ENCODE peak calls at places on chromosomes 13 and 19, in four cellular contexts. V, Y, L and T are unnamed samples.

GRCh38 chr13:93201992-93202558 is 24.5 kb upstream of the GPC6 start:
- DNase-seq in V (no peak), Y (no peak), L (no peak), T (no peak)

GRCh38 chr19:55304279-55304978 is 20.6 kb downstream of the BRSK1 start:
- DNase-seq in V (peak; percentile 30), Y (no peak), L (no peak), T (no peak)

GRCh38 chr13:27619711-27620376 is 485 bp downstream of the LNX2 start:
- DNase-seq in V (no peak), Y (peak; percentile 11), L (peak; percentile 58), T (no peak)

GRCh38 chr13:104357174-104357573 is 1291.0 kb upstream of the SLC10A2 start:
- DNase-seq in V (no peak), Y (peak; percentile 73), L (no peak), T (no peak)

GRCh38 chr19:5142725-5143097 is 173.8 kb downstream of the KDM4B start:
- DNase-seq in V (no peak), Y (no peak), L (no peak), T (no peak)

GRCh38 chr19:640156-640548 is 473 bp downstream of the FGF22 start:
- DNase-seq in V (no peak), Y (no peak), L (no peak), T (no peak)

GRCh38 chr19:41994994-41995958 is 1.2 kb upstream of the ATP1A3 start:
- DNase-seq in V (no peak), Y (no peak), L (no peak), T (no peak)

GRCh38 chr19:28960986-28961705 is 251.8 kb downstream of the UQCRFS1 start:
- DNase-seq in V (no peak), Y (no peak), L (no peak), T (no peak)

GRCh38 chr13:24623141-24623665 is 57.0 kb upstream of the ATP12A start:
- DNase-seq in V (no peak), Y (no peak), L (no peak), T (no peak)

GRCh38 chr13:113981611-113982295 is 7.9 kb upstream of the C13orf46 start:
- DNase-seq in V (no peak), Y (no peak), L (peak; percentile 15), T (no peak)

GRCh38 chr13:83620535-83621220 is 261.6 kb downstream of the SLITRK1 start:
- DNase-seq in V (no peak), Y (peak; percentile 36), L (no peak), T (no peak)

GRCh38 chr13:30071890-30072817 is 221.7 kb upstream of the UBL3 start:
- DNase-seq in V (peak; percentile 97), Y (no peak), L (no peak), T (no peak)

GRCh38 chr19:50909240-50910070 is 1.7 kb downstream of the KLK4 start:
- DNase-seq in V (peak; percentile 69), Y (no peak), L (no peak), T (no peak)

GRCh38 chr13:109381546-109382180 is 404.7 kb downstream of the IRS2 start:
- DNase-seq in V (no peak), Y (peak; percentile 88), L (no peak), T (peak; percentile 39)

GRCh38 chr19:56117889-56118288 is 3.2 kb downstream of the ZNF787 start:
- DNase-seq in V (no peak), Y (no peak), L (no peak), T (no peak)

GRCh38 chr19:45972081-45972943 is 1.4 kb downstream of the NOVA2 start:
- DNase-seq in V (no peak), Y (no peak), L (peak; percentile 45), T (no peak)

GRCh38 chr19:45522010-45522941 is 15.0 kb downstream of the VASP start:
- DNase-seq in V (no peak), Y (no peak), L (peak; percentile 25), T (no peak)

GRCh38 chr13:49292742-49293498 is 45.2 kb downstream of the CDADC1 start:
- DNase-seq in V (peak; percentile 33), Y (peak; percentile 76), L (peak; percentile 65), T (no peak)

GRCh38 chr19:35088514-35088913 is 27.1 kb upstream of the FXYD3 start:
- DNase-seq in V (no peak), Y (peak; percentile 80), L (no peak), T (peak; percentile 56)

GRCh38 chr13:36345438-36346221 is 564 bp downstream of the SPART start:
- DNase-seq in V (peak; percentile 74), Y (peak; percentile 86), L (peak; percentile 68), T (peak; percentile 38)

GRCh38 chr19:46134527-46134926 is 10.0 kb upstream of the IGFL3 start:
- DNase-seq in V (no peak), Y (peak; percentile 59), L (no peak), T (no peak)

GRCh38 chr13:31867709-31868108 is 128.4 kb downstream of the RXFP2 start:
- DNase-seq in V (no peak), Y (no peak), L (no peak), T (no peak)

GRCh38 chr13:24511019-24511823 is 1.4 kb downstream of the PARP4 start:
- DNase-seq in V (peak; percentile 29), Y (peak; percentile 95), L (no peak), T (peak; percentile 78)

GRCh38 chr13:54185785-54186184 is 1157.2 kb downstream of the OLFM4 start:
- DNase-seq in V (peak; percentile 13), Y (no peak), L (no peak), T (no peak)

GRCh38 chr13:19927117-19927734 is 31.3 kb upstream of the ZMYM2 start:
- DNase-seq in V (no peak), Y (peak; percentile 8), L (no peak), T (no peak)

DNA sequence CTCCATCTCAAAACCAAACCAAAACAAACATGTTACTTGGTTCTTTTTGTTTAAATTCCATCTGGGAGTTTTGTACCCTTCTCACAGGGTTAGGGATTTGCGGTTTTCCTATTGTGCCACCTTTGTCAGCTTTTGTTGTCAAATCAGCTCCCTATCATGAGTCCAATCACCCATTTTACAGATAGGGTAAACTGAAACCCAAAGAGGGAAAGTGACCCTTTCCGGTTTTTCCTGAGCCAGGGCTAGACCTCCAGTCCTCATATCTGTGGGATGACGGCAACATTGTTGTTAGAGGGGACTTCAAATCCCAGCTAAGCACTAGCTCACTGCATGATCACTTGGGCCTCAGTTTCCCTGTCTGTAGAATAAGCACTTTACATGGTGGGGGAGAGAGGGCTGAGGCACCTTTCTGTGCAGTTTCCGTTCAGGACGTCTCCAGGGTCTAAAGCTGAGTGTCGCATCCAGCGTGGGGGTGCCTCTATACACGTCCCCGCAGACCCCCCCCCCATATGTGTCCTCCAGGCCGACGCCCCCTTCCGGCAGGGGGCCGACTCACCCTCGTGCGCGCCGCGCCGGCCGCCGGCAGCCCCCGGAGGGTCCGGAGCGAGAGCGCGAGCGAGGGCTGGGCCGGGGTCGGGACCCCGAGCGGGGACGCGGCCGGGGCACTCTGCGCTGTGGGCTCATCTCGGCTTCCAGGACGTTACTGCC is 3.9 kb downstream of the CCDC194 start:
- DNase-seq in V (no peak), Y (no peak), L (no peak), T (no peak)
- TF ChIP-seq CTCF in V (no peak), Y (peak; percentile 5), L (no peak), T (no peak)

GRCh38 chr13:76928456-76928855 is 19.9 kb upstream of the ACOD1 start:
- DNase-seq in V (no peak), Y (no peak), L (no peak), T (no peak)

GRCh38 chr13:76927955-76928354 is 20.4 kb upstream of the ACOD1 start:
- DNase-seq in V (no peak), Y (no peak), L (no peak), T (no peak)

GRCh38 chr13:76929320-76929719 is 19.0 kb upstream of the ACOD1 start:
- DNase-seq in V (no peak), Y (no peak), L (no peak), T (no peak)

GRCh38 chr13:76921516-76921915 is 26.8 kb upstream of the ACOD1 start:
- DNase-seq in V (no peak), Y (peak; percentile 28), L (no peak), T (no peak)

DNA sequence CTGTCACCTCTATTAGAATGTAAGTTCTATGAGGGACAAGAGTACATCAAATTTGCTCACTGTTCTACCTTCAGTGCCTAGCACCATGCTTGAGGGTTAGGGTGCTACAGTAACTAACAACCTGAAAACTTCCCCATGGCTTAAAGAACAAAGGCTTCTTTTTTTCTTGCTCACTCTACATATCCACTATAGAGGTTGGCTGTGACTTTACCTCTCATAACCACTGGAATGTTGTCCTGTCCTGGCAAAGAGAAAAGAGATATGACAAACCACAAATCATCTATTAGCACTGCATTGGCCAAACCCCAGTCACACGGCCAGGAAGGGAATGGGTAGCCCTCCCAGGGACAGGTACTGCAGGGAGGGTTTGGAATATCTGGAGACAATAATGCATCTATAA is 23.2 kb upstream of the ACOD1 start:
- DNase-seq in V (no peak), Y (peak; percentile 13), L (no peak), T (no peak)
- TF ChIP-seq CTCF in V (no peak), Y (no peak), L (no peak), T (no peak)

GRCh38 chr19:18776288-18776594 is 14.9 kb downstream of the COMP start:
- DNase-seq in V (no peak), Y (peak; percentile 47), L (no peak), T (no peak)
- TF ChIP-seq CTCF in V (no peak), Y (peak; percentile 34), L (no peak), T (peak; percentile 37)

DNA sequence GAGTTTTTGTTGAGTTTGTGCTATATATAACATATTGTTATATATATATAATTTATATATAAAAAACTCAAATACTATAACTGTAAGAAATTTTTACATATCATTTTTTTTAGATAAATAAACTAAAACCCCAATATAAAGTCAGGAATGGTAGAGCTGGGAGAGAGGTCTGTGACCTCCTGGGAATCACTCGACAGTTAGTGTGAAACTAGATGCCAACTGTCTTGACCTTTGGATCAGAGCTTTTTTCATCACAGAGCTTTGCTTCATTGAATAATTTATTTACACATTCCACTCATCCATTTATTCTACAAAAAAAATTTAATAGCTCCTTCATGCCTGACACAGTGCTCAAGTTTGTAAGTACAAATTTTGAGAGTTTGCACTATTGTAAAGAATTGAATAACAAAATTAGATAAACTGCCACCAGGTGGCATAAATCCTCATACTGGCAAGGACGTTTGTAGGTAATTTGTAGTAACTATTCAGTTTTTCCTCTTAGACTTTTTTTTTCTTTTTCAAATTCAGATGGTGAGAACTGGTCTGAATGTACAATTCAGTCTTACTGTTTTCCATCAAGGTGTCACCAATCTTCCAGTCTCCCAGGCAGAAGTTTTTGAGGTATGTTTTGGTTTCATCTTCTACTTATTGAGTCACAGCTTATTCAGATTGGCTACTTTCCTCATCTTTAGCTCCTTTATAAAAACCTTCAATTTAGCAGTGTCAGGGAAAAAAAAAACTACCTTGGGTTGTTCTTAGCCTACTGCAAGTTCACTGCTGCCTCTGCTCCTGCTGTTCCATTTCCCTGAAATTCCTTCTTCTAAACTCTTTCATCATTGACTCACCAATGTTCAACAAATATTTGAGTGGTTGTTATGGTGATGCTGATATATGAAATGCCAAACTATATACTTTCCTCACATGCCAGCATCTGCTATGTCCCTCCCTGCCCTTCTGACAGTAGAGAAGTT is 28.7 kb downstream of the LACC1 start:
- DNase-seq in V (peak; percentile 38), Y (peak; percentile 74), L (no peak), T (peak; percentile 35)
- TF ChIP-seq CTCF in V (peak; percentile 61), Y (peak; percentile 49), L (peak; percentile 73), T (peak; percentile 29)

DNA sequence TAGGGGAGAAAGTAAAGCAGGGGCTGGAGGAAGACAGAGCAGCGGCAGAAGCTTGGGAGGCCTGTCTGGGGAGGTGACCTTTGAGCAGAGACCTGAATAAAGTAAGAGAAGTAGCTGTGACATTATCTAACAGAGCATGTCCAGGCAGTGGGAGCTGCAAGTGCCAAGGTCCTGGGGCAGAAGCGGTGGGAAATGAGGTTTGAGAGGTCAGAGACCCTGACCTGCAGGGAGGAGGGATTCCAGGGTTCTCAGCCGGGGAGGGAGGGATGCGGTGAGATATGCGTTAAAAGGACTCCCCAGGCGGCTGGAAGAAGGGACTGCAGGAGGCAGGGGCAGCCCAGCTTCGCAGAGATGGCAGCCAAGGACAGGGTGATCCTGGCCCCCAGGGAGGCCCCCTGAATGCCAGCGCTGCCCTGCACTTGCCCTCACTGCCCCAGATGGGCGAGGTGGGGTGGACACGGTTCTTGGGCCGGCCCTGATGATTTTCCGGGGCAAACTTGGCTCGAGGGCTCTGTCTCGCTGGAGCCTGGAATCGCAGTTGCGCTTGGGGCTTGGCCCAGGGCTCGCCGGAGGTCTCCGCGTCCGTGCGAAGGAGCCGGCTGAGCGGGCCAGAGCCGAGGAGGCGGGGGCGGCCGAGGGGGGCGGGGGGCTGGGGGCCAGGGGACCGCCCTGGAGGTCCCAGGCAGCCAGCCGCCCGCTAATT is 3.2 kb downstream of the CRLF1 start:
- DNase-seq in V (no peak), Y (no peak), L (no peak), T (no peak)
- TF ChIP-seq CTCF in V (no peak), Y (no peak), L (no peak), T (peak; percentile 42)